ENCODE peak calls at places on chromosomes 4 and X, in seven cellular contexts. A is Peyer's patch, D is body of pancreas, E is esophagus muscularis mucosa, X is heart left ventricle, W is fibroblast of lung, B is right atrium auricular region. K is an unnamed sample.

GRCh38 chr4:151359576-151359975 is 34.2 kb upstream of the SH3D19 start:
- DNase-seq in W (no peak), D (peak), B (no peak), A (peak), E (no peak), X (no peak), K (no peak)

GRCh38 chrX:48919947-48920712 is 1.3 kb upstream of the PIM2 start:
- DNase-seq in X (no peak), B (no peak), W (no peak), A (no peak), D (no peak), E (no peak), K (no peak)

GRCh38 chr4:108270466-108271450 is 102.0 kb upstream of the LEF1 start:
- DNase-seq in A (no peak), B (no peak), E (no peak), D (no peak), W (peak), X (no peak), K (no peak)

GRCh38 chrX:150269613-150270254 is 93.4 kb upstream of the MAMLD1 start:
- DNase-seq in B (no peak), X (no peak), D (peak), E (no peak), W (no peak), A (no peak), K (no peak)

GRCh38 chr4:130028552-130028951 is 932.6 kb downstream of the C4orf33 start:
- DNase-seq in B (no peak), E (no peak), W (no peak), X (no peak), A (no peak), D (no peak), K (peak)

GRCh38 chrX:21374994-21375794 is 976 bp downstream of the CNKSR2 start:
- DNase-seq in W (no peak), E (no peak), B (no peak), X (no peak), A (no peak), D (peak), K (peak)

GRCh38 chr4:46250997-46251396 is 127.1 kb upstream of the GABRG1 start:
- DNase-seq in A (no peak), B (no peak), W (no peak), X (no peak), D (no peak), E (no peak), K (no peak)

GRCh38 chr4:38647096-38647819 is 16.7 kb upstream of the KLF3 start:
- DNase-seq in X (no peak), E (peak), A (no peak), B (no peak), D (no peak), W (no peak), K (no peak)

GRCh38 chr4:82599336-82599735 is 37.5 kb upstream of the TMEM150C start:
- DNase-seq in E (no peak), X (no peak), W (no peak), A (no peak), B (no peak), D (no peak), K (peak)

GRCh38 chrX:154123241-154124219 is 20.5 kb upstream of the OPN1LW start:
- DNase-seq in W (no peak), B (no peak), E (no peak), X (no peak), A (peak), D (no peak), K (no peak)

GRCh38 chrX:15524417-15524816 is 23.8 kb downstream of the BMX start:
- DNase-seq in X (no peak), A (no peak), B (no peak), W (peak), E (no peak), D (no peak), K (no peak)

GRCh38 chr4:91243132-91243531 is 1060.6 kb upstream of the GRID2 start:
- DNase-seq in B (no peak), W (peak), X (peak), D (peak), A (no peak), E (no peak), K (no peak)

GRCh38 chrX:107135076-107135964 is 16.7 kb upstream of the RBM41 start:
- DNase-seq in B (no peak), A (peak), X (no peak), D (no peak), W (peak), E (no peak), K (no peak)

GRCh38 chr4:8323947-8324555 is 54.5 kb downstream of the HTRA3 start:
- DNase-seq in A (peak), D (no peak), X (no peak), E (no peak), W (no peak), B (peak), K (peak)

GRCh38 chrX:119518371-119518770 is 46.8 kb downstream of the STEEP1 start:
- DNase-seq in W (no peak), D (no peak), E (no peak), A (no peak), B (no peak), X (no peak), K (no peak)

GRCh38 chrX:110037181-110037580 is 34.3 kb downstream of the TMEM164 start:
- DNase-seq in D (no peak), W (no peak), B (no peak), A (no peak), E (no peak), X (no peak), K (no peak)

GRCh38 chrX:25278341-25278740 is 262.6 kb upstream of the ARX start:
- DNase-seq in B (no peak), D (no peak), A (no peak), E (no peak), W (no peak), X (no peak), K (no peak)

GRCh38 chrX:77749695-77750094 is 36.3 kb downstream of the ATRX start:
- DNase-seq in W (no peak), B (no peak), A (no peak), X (no peak), D (no peak), E (no peak), K (no peak)

GRCh38 chrX:73508861-73509260 is 54.1 kb upstream of the CHIC1 start:
- DNase-seq in W (no peak), E (no peak), X (no peak), B (no peak), A (no peak), D (no peak), K (no peak)

GRCh38 chrX:51860679-51861078 is 32.7 kb upstream of the MAGED1 start:
- DNase-seq in X (no peak), A (no peak), D (peak), B (no peak), W (peak), E (no peak), K (peak)

GRCh38 chr4:82371398-82371972 is 2.3 kb downstream of the HNRNPD start:
- DNase-seq in B (no peak), W (peak), X (no peak), A (no peak), E (no peak), D (no peak), K (no peak)

GRCh38 chr4:181964731-181965130 is 278.5 kb upstream of the TENM3 start:
- DNase-seq in W (no peak), X (no peak), B (no peak), E (no peak), A (no peak), D (no peak), K (no peak)

GRCh38 chr4:114028071-114028470 is 48.6 kb upstream of the ARSJ start:
- DNase-seq in E (no peak), B (no peak), W (peak), A (no peak), D (no peak), X (no peak), K (no peak)

GRCh38 chrX:24241822-24242648 is 71.8 kb downstream of the SUPT20HL2 start:
- DNase-seq in D (peak), E (no peak), B (no peak), X (no peak), W (peak), A (no peak), K (no peak)

DNA sequence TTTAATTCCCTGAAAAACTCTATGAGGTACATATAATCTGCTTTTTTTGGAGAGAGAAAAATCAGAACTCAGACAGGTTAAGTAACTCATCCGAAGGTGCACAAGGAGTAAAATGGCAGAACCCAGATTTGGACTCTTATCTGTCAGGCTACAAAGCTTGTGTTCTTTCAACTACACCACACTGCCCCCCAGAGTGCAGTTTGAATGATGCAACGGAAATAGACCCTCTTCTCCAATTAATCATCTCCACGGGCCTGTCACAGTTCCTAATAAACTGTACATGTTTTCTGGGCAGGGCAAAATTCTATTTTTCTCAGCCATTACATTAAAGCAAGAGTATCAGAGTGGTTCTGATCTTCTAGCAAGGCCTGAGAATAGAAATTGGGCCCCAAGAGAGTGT is 35.3 kb upstream of the DCX start:
- DNase-seq in X (no peak), E (no peak), D (peak), A (no peak), B (no peak), W (no peak), K (peak)
- TF ChIP-seq CTCF in X (peak), E (no peak), D (no peak), A (no peak), B (no peak), W (no peak), K (peak)

GRCh38 chr4:150251752-150252190 is 173.5 kb downstream of the DCLK2 start:
- DNase-seq in X (no peak), D (no peak), B (no peak), A (no peak), W (peak), E (peak), K (peak)
- H3K27ac ChIP-seq in X (no peak), D (no peak), B (no peak), A (no peak), W (no peak), E (no peak), K (peak)

DNA sequence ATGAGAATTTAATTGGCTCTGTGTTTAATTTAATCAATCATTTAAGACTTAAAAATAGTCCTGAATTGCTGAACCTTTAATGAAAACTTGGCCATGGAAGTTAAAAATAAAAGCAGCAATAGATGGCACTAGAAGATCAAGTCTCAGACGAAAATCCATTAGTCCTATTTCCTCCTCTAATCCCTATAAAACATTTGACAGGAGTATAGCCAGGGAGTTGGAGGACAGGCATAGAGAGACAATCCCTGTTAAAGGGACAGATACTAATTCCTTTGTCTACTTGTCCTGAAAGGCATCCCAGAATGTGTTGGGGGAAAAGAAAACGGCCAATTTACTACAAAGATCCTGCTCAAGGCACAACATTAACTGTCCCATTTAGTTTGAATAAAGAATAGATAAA is 276.3 kb upstream of the TACR3 start:
- DNase-seq in E (no peak), X (no peak), B (no peak), W (peak), D (no peak), A (no peak), K (peak)
- H3K4me3 ChIP-seq in E (no peak), X (no peak), B (no peak), W (no peak), D (no peak), A (no peak), K (peak)

GRCh38 chrX:83511208-83511607 is 3.1 kb downstream of the POU3F4 start:
- DNase-seq in E (no peak), B (no peak), D (no peak), W (no peak), X (no peak), A (no peak), K (no peak)
- TF ChIP-seq CTCF in E (no peak), B (no peak), D (no peak), W (no peak), X (no peak), A (no peak), K (peak)

K was measured in WERI-Rb-1.